ENCODE peak calls at places on chromosomes 6 and 20, in five cellular contexts. U is LoVo; T is activated T-cell treated with anti-CD3 and anti-CD28 coated beads, Interleukin-2, amount 50 U/mL, for 48 hours; X is EL; O is GM23338. S is an unnamed sample.

GRCh38 chr6:83615025-83615999 is 93.6 kb downstream of the SNAP91 start:
- DNase-seq in U (peak), T (no peak), X (peak), O (peak), S (peak)

GRCh38 chr6:169101036-169101805 is 152.4 kb downstream of the THBS2 start:
- DNase-seq in U (no peak), T (no peak), X (no peak), O (no peak), S (no peak)

GRCh38 chr20:1811621-1812498 is 83.3 kb upstream of the SIRPA start:
- DNase-seq in U (no peak), T (no peak), X (no peak), O (peak), S (no peak)

GRCh38 chr20:63129376-63129965 is 86.5 kb downstream of the YTHDF1 start:
- DNase-seq in U (no peak), T (no peak), X (no peak), O (no peak), S (no peak)

GRCh38 chr6:148509789-148510581 is 167.3 kb downstream of the SASH1 start:
- DNase-seq in U (no peak), T (no peak), X (peak), O (no peak), S (peak)

GRCh38 chr6:53048431-53049195 is 16.6 kb upstream of the FBXO9 start:
- DNase-seq in U (no peak), T (no peak), X (peak), O (no peak), S (peak)

GRCh38 chr6:24924956-24925355 is 10.8 kb downstream of the RIPOR2 start:
- DNase-seq in U (no peak), T (peak), X (no peak), O (no peak), S (no peak)

GRCh38 chr6:25713802-25714201 is 40.7 kb upstream of the SLC17A4 start:
- DNase-seq in U (no peak), T (no peak), X (no peak), O (no peak), S (peak)

GRCh38 chr6:40894962-40895799 is 143.8 kb downstream of the UNC5CL start:
- DNase-seq in U (peak), T (no peak), X (peak), O (peak), S (peak)

GRCh38 chr20:23446505-23446904 is 6.2 kb downstream of the CST11 start:
- DNase-seq in U (no peak), T (peak), X (peak), O (peak), S (peak)

GRCh38 chr6:30234361-30234760 is 21.2 kb upstream of the TRIM26 start:
- DNase-seq in U (no peak), T (no peak), X (no peak), O (no peak), S (peak)

GRCh38 chr6:6919173-6919572 is 188.6 kb upstream of the RREB1 start:
- DNase-seq in U (no peak), T (no peak), X (no peak), O (no peak), S (no peak)

GRCh38 chr6:11615214-11615602 is 77.7 kb downstream of the TMEM170B start:
- DNase-seq in U (no peak), T (no peak), X (peak), O (no peak), S (no peak)

GRCh38 chr20:63378626-63379025 is 17.5 kb upstream of the CHRNA4 start:
- DNase-seq in U (no peak), T (no peak), X (no peak), O (peak), S (no peak)

GRCh38 chr6:39791311-39791710 is 865 bp upstream of the DAAM2 start:
- DNase-seq in U (no peak), T (no peak), X (peak), O (peak), S (peak)

GRCh38 chr6:36358235-36358915 is 21.7 kb upstream of the BNIP5 start:
- DNase-seq in U (no peak), T (no peak), X (no peak), O (no peak), S (peak)

GRCh38 chr20:40497781-40498691 is 191.0 kb downstream of the MAFB start:
- DNase-seq in U (no peak), T (no peak), X (peak), O (no peak), S (peak)

GRCh38 chr6:157110620-157111019 is 212.7 kb downstream of the TMEM242 start:
- DNase-seq in U (no peak), T (no peak), X (peak), O (no peak), S (no peak)

GRCh38 chr6:75481936-75482593 is 11.5 kb downstream of the FILIP1 start:
- DNase-seq in U (no peak), T (no peak), X (peak), O (no peak), S (peak)

S was measured in fibroblast of pulmonary artery.